ENCODE peak calls at places on chromosomes 11 and 22, in seven cellular contexts. J is HepG2, L is H1, O is GM12878, Y is HCT116, R is K562, Q is SK-N-SH. F is an unnamed sample.
A peak's percentile ranks its signal among the peaks of the same experiment; 100 is the strongest.

GRCh38 chr11:45988922-45989321 is 66.5 kb downstream of the LARGE2 start:
- DNase-seq in J (no peak), L (no peak), O (no peak), Y (no peak), R (no peak), Q (no peak), F (no peak)

GRCh38 chr22:18066181-18066859 is 11.5 kb upstream of the PEX26 start:
- DNase-seq in J (no peak), L (no peak), O (no peak), Y (no peak), R (no peak), Q (no peak), F (no peak)

GRCh38 chr22:43098356-43098755 is 9.2 kb upstream of the TTLL1 start:
- DNase-seq in J (no peak), L (no peak), O (no peak), Y (no peak), R (no peak), Q (no peak), F (no peak)

GRCh38 chr11:132068556-132068955 is 698.1 kb downstream of the NTM start:
- DNase-seq in J (no peak), L (no peak), O (no peak), Y (no peak), R (no peak), Q (no peak), F (no peak)

GRCh38 chr11:118572914-118573550 is 823 bp downstream of the ARCN1 start:
- DNase-seq in J (peak; percentile 27), L (no peak), O (peak; percentile 15), Y (peak; percentile 8), R (peak; percentile 80), Q (peak; percentile 22), F (no peak)

GRCh38 chr11:72398058-72398758 is 36.1 kb downstream of the CLPB start:
- DNase-seq in J (peak; percentile 96), L (peak; percentile 32), O (no peak), Y (peak; percentile 35), R (no peak), Q (no peak), F (no peak)

GRCh38 chr11:73387594-73388021 is 11.4 kb downstream of the RELT start:
- DNase-seq in J (no peak), L (no peak), O (no peak), Y (no peak), R (no peak), Q (no peak), F (no peak)

GRCh38 chr22:26553056-26553752 is 36.7 kb downstream of the TPST2 start:
- DNase-seq in J (no peak), L (no peak), O (no peak), Y (no peak), R (no peak), Q (peak; percentile 47), F (no peak)

GRCh38 chr22:45968751-45969413 is 8.1 kb downstream of the WNT7B start:
- DNase-seq in J (no peak), L (no peak), O (no peak), Y (peak; percentile 50), R (no peak), Q (peak; percentile 24), F (no peak)

GRCh38 chr11:13259374-13259773 is 18.2 kb upstream of the BMAL1 start:
- DNase-seq in J (no peak), L (no peak), O (no peak), Y (no peak), R (no peak), Q (no peak), F (no peak)

DNA sequence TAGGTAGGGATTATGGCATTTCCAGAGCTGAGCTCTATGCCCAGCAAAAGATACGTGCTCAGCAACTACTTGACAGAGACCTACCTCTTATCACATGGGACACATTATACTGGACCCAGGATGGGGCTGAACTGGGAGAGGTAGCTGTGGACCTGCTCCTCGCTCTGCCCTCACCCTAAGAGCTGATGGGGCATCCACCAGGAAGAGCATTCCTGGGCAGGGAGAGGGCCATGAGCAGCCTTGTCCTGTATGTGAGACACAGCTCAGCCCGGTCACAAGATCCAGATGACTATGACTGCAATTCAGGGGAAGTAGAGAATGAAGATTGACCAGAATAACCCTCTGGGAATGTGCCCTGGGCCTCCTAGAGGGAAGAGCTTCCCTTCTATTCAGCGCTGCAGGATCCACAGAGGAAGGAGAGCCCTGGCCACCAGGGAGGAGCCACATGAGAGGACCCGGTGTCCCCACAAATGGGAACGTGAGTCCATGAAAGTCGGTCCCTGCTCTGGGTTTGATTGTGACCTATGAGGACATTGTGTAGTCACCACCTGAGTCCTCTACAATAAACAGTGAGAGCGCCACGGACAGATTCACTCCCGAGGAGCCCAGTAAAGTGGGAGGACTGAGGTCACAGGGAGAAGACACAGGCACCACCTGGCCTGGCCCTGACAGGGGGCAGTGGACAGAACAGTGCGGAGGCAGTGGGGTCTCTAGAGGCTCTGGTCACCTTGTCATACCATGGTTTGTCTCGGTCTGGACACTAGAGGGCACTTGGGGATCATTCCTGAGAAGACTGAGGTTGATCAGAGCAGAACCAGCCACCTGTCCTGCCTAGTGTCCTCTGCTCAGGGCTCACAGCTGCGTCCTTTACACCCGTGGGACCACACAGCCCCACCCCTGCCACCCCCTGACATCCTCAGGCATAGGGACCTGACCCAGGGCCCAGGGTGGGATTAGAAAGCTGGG is 99.5 kb downstream of the ZNF280B start:
- DNase-seq in J (peak; percentile 45), L (peak; percentile 69), O (no peak), Y (peak; percentile 33), R (peak; percentile 91), Q (peak; percentile 44), F (no peak)
- H3K4me3 ChIP-seq in J (no peak overlapping the region), L (no peak overlapping the region), O (no peak overlapping the region), Y (no peak overlapping the region), R (no peak overlapping the region), Q (no peak overlapping the region), F (no peak overlapping the region)

GRCh38 chr11:66747480-66747879 is 18.5 kb upstream of the SPTBN2 start:
- DNase-seq in J (no peak), L (no peak), O (no peak), Y (no peak), R (no peak), Q (no peak), F (no peak)

GRCh38 chr11:66743271-66743968 is 14.4 kb upstream of the SPTBN2 start:
- DNase-seq in J (no peak), L (no peak), O (no peak), Y (no peak), R (no peak), Q (no peak), F (no peak)

GRCh38 chr11:66749091-66749490 is 20.1 kb upstream of the SPTBN2 start:
- DNase-seq in J (no peak), L (no peak), O (no peak), Y (no peak), R (no peak), Q (no peak), F (no peak)

GRCh38 chr11:66745356-66746235 is 16.6 kb upstream of the SPTBN2 start:
- DNase-seq in J (no peak), L (peak; percentile 56), O (no peak), Y (no peak), R (peak; percentile 45), Q (no peak), F (no peak)

DNA sequence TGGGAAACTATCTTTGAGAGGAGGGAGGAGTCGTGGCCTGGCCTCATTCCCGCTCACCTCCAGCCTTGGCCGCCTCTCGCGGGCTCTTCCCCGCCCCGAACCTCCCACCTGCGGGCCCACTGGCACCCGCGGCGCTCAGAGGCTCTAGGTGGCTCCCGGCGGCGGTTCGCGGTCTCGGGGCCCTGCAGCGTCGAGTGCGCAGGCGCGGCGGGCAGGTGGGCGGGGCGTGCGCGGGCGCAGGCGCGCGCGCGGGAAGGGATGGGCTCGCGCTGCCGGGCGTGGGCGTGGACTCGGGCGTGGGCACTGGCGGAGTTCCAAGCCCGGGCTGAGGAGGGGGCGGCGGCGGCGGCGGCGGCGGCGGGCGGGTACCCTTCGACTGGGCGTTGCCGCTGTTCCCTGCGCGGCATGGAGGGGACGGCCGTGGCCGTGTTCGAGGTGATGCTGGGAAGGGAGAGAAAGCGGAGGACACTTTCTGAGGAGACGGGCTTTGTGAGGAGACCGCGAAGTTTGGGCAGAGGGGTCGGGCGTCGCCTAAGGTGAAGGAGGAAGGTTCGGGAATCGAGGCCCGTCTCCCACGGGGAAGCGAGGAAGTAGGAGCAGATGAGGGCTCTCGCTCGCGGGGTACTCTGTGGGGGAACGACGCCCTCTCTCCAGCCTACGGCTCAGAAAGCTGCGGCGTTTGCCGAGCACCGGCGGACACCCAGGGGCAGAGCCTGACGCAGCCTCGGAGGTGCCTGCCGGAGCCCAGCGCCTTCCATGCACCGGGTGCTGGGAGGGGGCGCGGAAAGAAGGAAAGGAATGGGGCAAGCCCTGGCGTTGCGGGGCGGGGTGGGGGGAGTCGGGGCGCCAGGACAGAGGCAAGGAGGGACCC is 15.7 kb upstream of the SPTBN2 start:
- DNase-seq in J (peak; percentile 58), L (peak; percentile 88), O (peak; percentile 20), Y (peak; percentile 49), R (peak; percentile 96), Q (peak; percentile 99), F (no peak)
- TF ChIP-seq YY1 in J (no peak), L (no peak), O (no peak), Y (no peak), R (no peak), Q (no peak), F (no peak)

GRCh38 chr11:66109294-66109693 is 39.2 kb downstream of the PACS1 start:
- DNase-seq in J (no peak), L (no peak), O (no peak), Y (no peak), R (no peak), Q (no peak), F (no peak)

GRCh38 chr11:66112640-66113098 is 42.6 kb downstream of the PACS1 start:
- DNase-seq in J (no peak), L (no peak), O (no peak), Y (no peak), R (no peak), Q (no peak), F (no peak)

GRCh38 chr11:66113132-66113856 is 43.2 kb downstream of the PACS1 start:
- DNase-seq in J (peak; percentile 53), L (no peak), O (no peak), Y (peak; percentile 43), R (no peak), Q (no peak), F (no peak)

GRCh38 chr11:66111158-66111557 is 41.1 kb downstream of the PACS1 start:
- DNase-seq in J (no peak), L (no peak), O (no peak), Y (no peak), R (no peak), Q (no peak), F (no peak)

DNA sequence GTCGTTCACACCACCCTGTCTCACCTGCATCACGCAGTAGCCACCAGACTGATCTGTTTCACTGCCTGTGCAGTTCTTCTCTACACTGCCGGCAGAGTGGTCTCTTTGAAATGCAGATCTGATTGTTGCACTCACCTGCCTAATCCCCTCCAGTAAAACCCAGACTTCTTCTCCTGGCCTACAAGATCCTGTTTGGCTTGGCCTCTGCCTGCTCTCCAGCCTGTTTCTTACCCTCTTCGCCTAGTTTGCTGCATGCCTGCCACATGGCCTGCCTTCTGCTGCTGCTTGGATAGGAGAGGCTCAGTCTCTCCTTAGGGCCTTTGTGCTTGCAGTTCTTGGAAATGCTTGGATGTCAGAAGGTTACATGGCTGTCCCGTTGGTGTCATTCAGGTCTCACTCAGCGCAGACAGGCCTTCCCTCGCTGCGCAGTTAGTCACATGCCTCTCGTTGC is 42.0 kb downstream of the PACS1 start:
- DNase-seq in J (no peak), L (no peak), O (no peak), Y (no peak), R (no peak), Q (no peak), F (no peak)
- H3K4me3 ChIP-seq in J (no peak overlapping the region), L (no peak overlapping the region), O (no peak overlapping the region), Y (no peak overlapping the region), R (no peak overlapping the region), Q (no peak overlapping the region), F (no peak overlapping the region)

DNA sequence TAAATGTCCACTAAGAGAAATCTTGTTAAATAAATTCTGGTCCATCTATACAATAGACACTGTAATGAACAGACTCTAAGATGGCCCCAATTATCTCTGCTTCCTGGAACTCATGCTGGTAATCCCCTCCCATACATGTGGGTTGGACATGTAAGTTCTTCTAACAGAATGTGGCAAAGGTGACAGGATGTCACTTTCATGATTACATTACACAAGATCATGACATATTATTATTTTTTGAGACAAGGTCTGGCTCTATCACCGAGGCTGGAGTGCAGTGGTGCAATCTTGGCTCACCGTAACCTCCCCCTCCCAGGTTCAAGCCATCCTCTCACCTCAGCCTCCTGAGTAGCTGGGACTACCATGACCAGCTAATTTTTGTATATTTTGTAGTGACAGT is 14.6 kb upstream of the NDUFC2 start:
- DNase-seq in J (no peak), L (no peak), O (no peak), Y (no peak), R (no peak), Q (no peak), F (no peak)
- TF ChIP-seq YY1 in J (no peak), L (no peak), O (no peak), Y (no peak), R (no peak), Q (no peak), F (no peak)

F was measured in NT2/D1.